ENCODE peak calls at places on chromosomes 13 and 19, in four cellular contexts. E is H9, B is neuronal stem cell, Z is mesenchymal stem cell. F is an unnamed sample.
A peak's percentile ranks its signal among the peaks of the same experiment; 100 is the strongest.

GRCh38 chr19:39810424-39810823 is 23.5 kb downstream of the DYRK1B start:
- DNase-seq in E (no peak), B (no peak), Z (no peak), F (no peak)

GRCh38 chr13:29817604-29818378 is 32.6 kb downstream of the UBL3 start:
- DNase-seq in E (no peak), B (no peak), Z (peak; percentile 23), F (no peak)

GRCh38 chr13:35741657-35742056 is 265.2 kb upstream of the MAB21L1 start:
- DNase-seq in E (no peak), B (no peak), Z (no peak), F (no peak)

GRCh38 chr13:40120288-40120687 is 464.8 kb downstream of the COG6 start:
- DNase-seq in E (no peak), B (no peak), Z (no peak), F (no peak)

GRCh38 chr13:99506632-99507031 is 5.4 kb downstream of the TM9SF2 start:
- DNase-seq in E (no peak), B (no peak), Z (no peak), F (no peak)

GRCh38 chr13:76331948-76332712 is 554.1 kb downstream of the KCTD12 start:
- DNase-seq in E (no peak), B (no peak), Z (peak; percentile 44), F (no peak)

GRCh38 chr19:54152878-54153524 is 6.5 kb downstream of the LENG1 start:
- DNase-seq in E (no peak), B (no peak), Z (no peak), F (no peak)

GRCh38 chr19:28873301-28873700 is 339.6 kb downstream of the UQCRFS1 start:
- DNase-seq in E (no peak), B (no peak), Z (no peak), F (no peak)

GRCh38 chr13:23497186-23497585 is 63.7 kb upstream of the SACS start:
- DNase-seq in E (no peak), B (no peak), Z (no peak), F (no peak)

GRCh38 chr13:20131057-20131832 is 29.6 kb downstream of the GJA3 start:
- DNase-seq in E (peak; percentile 20), B (no peak), Z (no peak), F (no peak)

GRCh38 chr13:27765650-27766049 is 26.6 kb upstream of the GSX1 start:
- DNase-seq in E (no peak), B (no peak), Z (no peak), F (no peak)

GRCh38 chr19:1590641-1591397 is 1.8 kb downstream of the MBD3 start:
- DNase-seq in E (peak; percentile 56), B (no peak), Z (peak; percentile 40), F (no peak)

GRCh38 chr13:60627071-60627686 is 230.2 kb downstream of the TDRD3 start:
- DNase-seq in E (peak; percentile 73), B (peak; percentile 52), Z (peak; percentile 12), F (no peak)

GRCh38 chr13:28035146-28035782 is 46.8 kb upstream of the URAD start:
- DNase-seq in E (no peak), B (no peak), Z (peak; percentile 31), F (peak; percentile 19)

GRCh38 chr19:5261151-5261890 is 79.3 kb downstream of the PTPRS start:
- DNase-seq in E (no peak), B (no peak), Z (no peak), F (peak; percentile 76)

GRCh38 chr13:40895715-40896184 is 106.3 kb downstream of the SLC25A15 start:
- DNase-seq in E (no peak), B (no peak), Z (no peak), F (no peak)

GRCh38 chr19:10100163-10100785 is 2.2 kb downstream of the ANGPTL6 start:
- DNase-seq in E (no peak), B (no peak), Z (no peak), F (no peak)

GRCh38 chr13:39820606-39821005 is 165.1 kb downstream of the COG6 start:
- DNase-seq in E (no peak), B (no peak), Z (no peak), F (no peak)

GRCh38 chr19:290539-291521 is at the start of gene PLPP2:
- DNase-seq in E (peak; percentile 96), B (no peak), Z (no peak), F (peak; percentile 46)
- H2BK12ac ChIP-seq in E (peak within 1 kb of the TSS; percentile 79), B (no peak within 1 kb of the TSS), Z (no peak within 1 kb of the TSS), F (peak within 1 kb of the TSS; percentile 60)

GRCh38 chr19:42242071-42242511 is 311 bp downstream of the GSK3A start:
- DNase-seq in E (no peak), B (no peak), Z (peak; percentile 12), F (no peak)
- H2BK120ac ChIP-seq in E (no peak overlapping the region), B (peak overlapping the region; percentile 27), Z (peak overlapping the region; percentile 77), F (peak overlapping the region; percentile 80)

GRCh38 chr19:13977803-13978202 is 25.5 kb downstream of the DCAF15 start:
- DNase-seq in E (no peak), B (no peak), Z (no peak), F (no peak)

GRCh38 chr19:13976446-13976845 is 24.1 kb downstream of the DCAF15 start:
- DNase-seq in E (no peak), B (no peak), Z (no peak), F (no peak)

GRCh38 chr19:13975870-13976269 is 23.6 kb downstream of the DCAF15 start:
- DNase-seq in E (no peak), B (no peak), Z (no peak), F (no peak)

GRCh38 chr19:13972368-13973155 is 20.3 kb downstream of the DCAF15 start:
- DNase-seq in E (no peak), B (no peak), Z (no peak), F (no peak)

DNA sequence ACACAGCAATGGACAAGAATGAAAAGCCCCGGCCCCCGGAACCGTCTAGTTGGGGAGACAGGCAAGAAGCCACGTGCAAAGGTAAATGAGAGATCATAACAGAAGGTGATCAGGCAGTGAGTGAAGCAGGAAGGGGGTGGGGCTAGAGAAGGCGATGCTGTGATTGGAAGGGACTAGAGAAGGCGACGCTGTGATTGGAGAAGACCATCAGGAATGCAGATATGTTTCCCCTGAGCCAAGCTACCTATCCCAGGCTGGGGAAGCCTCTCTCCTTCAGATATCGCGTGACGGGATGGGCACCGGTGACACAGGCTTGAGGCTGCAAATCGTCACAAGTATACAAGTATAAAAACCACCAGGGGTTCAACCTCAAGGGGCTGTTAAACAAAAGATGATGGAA is 21.8 kb downstream of the DCAF15 start:
- DNase-seq in E (peak; percentile 93), B (peak; percentile 35), Z (no peak), F (peak; percentile 27)
- H3K4me2 ChIP-seq in E (peak overlapping the region; percentile 41), B (no peak overlapping the region), Z (no peak overlapping the region), F (peak overlapping the region; percentile 15)

GRCh38 chr13:80802946-80803345 is 462.0 kb upstream of the SPRY2 start:
- DNase-seq in E (no peak), B (no peak), Z (no peak), F (no peak)
- H2BK12ac ChIP-seq in E (no peak overlapping the region), B (no peak overlapping the region), Z (no peak overlapping the region), F (no peak overlapping the region)